ENCODE peak calls at places on chromosomes 7 and 10, in four cellular contexts. One of them, this sample, is unnamed.

GRCh38 chr7:100679129-100679926 is 5.8 kb downstream of the GNB2 start:
- DNase-seq in K562: peak; percentile 19
- DNase-seq in GM12878: no peak
- DNase-seq in HL-60: no peak
- DNase-seq in this sample: peak; percentile 12

GRCh38 chr10:104580774-104581675 is 60.1 kb upstream of the SORCS3 start:
- DNase-seq in K562: peak; percentile 65
- DNase-seq in GM12878: peak; percentile 1
- DNase-seq in HL-60: peak; percentile 21
- DNase-seq in this sample: peak; percentile 39

GRCh38 chr7:130303982-130304381 is 11.0 kb downstream of the CPA4 start:
- DNase-seq in HL-60: no peak
- DNase-seq in K562: no peak
- DNase-seq in GM12878: no peak
- DNase-seq in this sample: no peak

GRCh38 chr7:81478664-81479063 is 291.2 kb downstream of the HGF start:
- DNase-seq in K562: no peak
- DNase-seq in HL-60: no peak
- DNase-seq in GM12878: no peak
- DNase-seq in this sample: no peak

GRCh38 chr7:109772161-109772560 is 1202.5 kb downstream of the DNAJB9 start:
- DNase-seq in GM12878: no peak
- DNase-seq in K562: no peak
- DNase-seq in HL-60: no peak
- DNase-seq in this sample: no peak

GRCh38 chr7:3013975-3014792 is 29.5 kb downstream of the CARD11 start:
- DNase-seq in HL-60: no peak
- DNase-seq in K562: no peak
- DNase-seq in GM12878: no peak
- DNase-seq in this sample: no peak

GRCh38 chr7:151060416-151061234 is 1.2 kb downstream of the SLC4A2 start:
- DNase-seq in K562: no peak
- DNase-seq in GM12878: no peak
- DNase-seq in HL-60: no peak
- DNase-seq in this sample: no peak

GRCh38 chr10:128463991-128464755 is 337.9 kb upstream of the MKI67 start:
- DNase-seq in HL-60: no peak
- DNase-seq in GM12878: peak; percentile 4
- DNase-seq in K562: no peak
- DNase-seq in this sample: no peak

GRCh38 chr10:15280462-15280861 is 90.6 kb downstream of the FAM171A1 start:
- DNase-seq in HL-60: no peak
- DNase-seq in K562: no peak
- DNase-seq in GM12878: no peak
- DNase-seq in this sample: no peak

GRCh38 chr7:3033581-3033980 is 10.1 kb downstream of the CARD11 start:
- DNase-seq in GM12878: no peak
- DNase-seq in K562: no peak
- DNase-seq in HL-60: no peak
- DNase-seq in this sample: no peak

GRCh38 chr7:130221746-130222145 is 14.1 kb downstream of the SSMEM1 start:
- DNase-seq in GM12878: no peak
- DNase-seq in K562: no peak
- DNase-seq in HL-60: no peak
- DNase-seq in this sample: no peak

GRCh38 chr10:20473361-20473760 is 423.8 kb downstream of the NEBL start:
- DNase-seq in K562: no peak
- DNase-seq in HL-60: no peak
- DNase-seq in GM12878: no peak
- DNase-seq in this sample: no peak

GRCh38 chr7:117750612-117751563 is 122.4 kb downstream of the CTTNBP2 start:
- DNase-seq in HL-60: no peak
- DNase-seq in K562: peak; percentile 37
- DNase-seq in GM12878: no peak
- DNase-seq in this sample: no peak

GRCh38 chr7:25804154-25804553 is 347.8 kb upstream of the NFE2L3 start:
- DNase-seq in K562: no peak
- DNase-seq in HL-60: no peak
- DNase-seq in GM12878: no peak
- DNase-seq in this sample: no peak

GRCh38 chr10:9895981-9896380 is 1121.7 kb upstream of the CELF2 start:
- DNase-seq in GM12878: no peak
- DNase-seq in HL-60: no peak
- DNase-seq in K562: no peak
- DNase-seq in this sample: no peak

GRCh38 chr10:184911-185310 is 49.7 kb downstream of the ZMYND11 start:
- DNase-seq in HL-60: no peak
- DNase-seq in GM12878: no peak
- DNase-seq in K562: no peak
- DNase-seq in this sample: no peak

GRCh38 chr10:104777086-104777799 is 136.2 kb downstream of the SORCS3 start:
- DNase-seq in HL-60: no peak
- DNase-seq in K562: no peak
- DNase-seq in GM12878: no peak
- DNase-seq in this sample: no peak

GRCh38 chr7:22433710-22434460 is 66.1 kb downstream of the STEAP1B start:
- DNase-seq in GM12878: no peak
- DNase-seq in K562: peak; percentile 71
- DNase-seq in HL-60: no peak
- DNase-seq in this sample: no peak

GRCh38 chr10:71708301-71708703 is 11.3 kb downstream of the C10orf105 start:
- DNase-seq in HL-60: no peak
- DNase-seq in GM12878: no peak
- DNase-seq in K562: peak; percentile 83
- DNase-seq in this sample: peak; percentile 78

GRCh38 chr7:126840869-126841268 is 411.9 kb downstream of the GRM8 start:
- DNase-seq in K562: no peak
- DNase-seq in HL-60: no peak
- DNase-seq in GM12878: no peak
- DNase-seq in this sample: no peak

GRCh38 chr7:82704121-82704520 is 260.5 kb upstream of the CACNA2D1 start:
- DNase-seq in K562: no peak
- DNase-seq in GM12878: no peak
- DNase-seq in HL-60: no peak
- DNase-seq in this sample: no peak

GRCh38 chr7:18013936-18014335 is 13.7 kb downstream of the PRPS1L1 start:
- DNase-seq in K562: no peak
- DNase-seq in HL-60: no peak
- DNase-seq in GM12878: no peak
- DNase-seq in this sample: no peak

GRCh38 chr10:94005050-94005449 is 11.3 kb downstream of the PLCE1 start:
- DNase-seq in HL-60: no peak
- DNase-seq in K562: no peak
- DNase-seq in GM12878: no peak
- DNase-seq in this sample: no peak

GRCh38 chr10:90306187-90306586 is 551.7 kb downstream of the HTR7 start:
- DNase-seq in GM12878: no peak
- DNase-seq in HL-60: no peak
- DNase-seq in K562: no peak
- DNase-seq in this sample: no peak

GRCh38 chr7:116630932-116631449 is 41.0 kb upstream of the MET start:
- DNase-seq in HL-60: no peak
- DNase-seq in GM12878: no peak
- DNase-seq in K562: no peak
- DNase-seq in this sample: no peak

GRCh38 chr7:1912472-1913289 is 242.6 kb downstream of the ELFN1 start:
- DNase-seq in GM12878: no peak
- DNase-seq in K562: no peak
- DNase-seq in HL-60: no peak
- DNase-seq in this sample: no peak

GRCh38 chr10:123402656-123403055 is 248.5 kb downstream of the BUB3 start:
- DNase-seq in GM12878: peak; percentile 97
- DNase-seq in K562: no peak
- DNase-seq in HL-60: no peak
- DNase-seq in this sample: peak; percentile 47

GRCh38 chr10:128103229-128103714 is 23.0 kb downstream of the MKI67 start:
- DNase-seq in GM12878: no peak
- DNase-seq in K562: no peak
- DNase-seq in HL-60: no peak
- DNase-seq in this sample: no peak

GRCh38 chr10:17428616-17429097 is 25.7 kb downstream of the ST8SIA6 start:
- DNase-seq in K562: peak; percentile 74
- DNase-seq in HL-60: no peak
- DNase-seq in GM12878: no peak
- DNase-seq in this sample: no peak

GRCh38 chr10:72316748-72317435 is 37.8 kb downstream of the DNAJB12 start:
- DNase-seq in GM12878: no peak
- DNase-seq in K562: peak; percentile 77
- DNase-seq in HL-60: no peak
- DNase-seq in this sample: no peak

GRCh38 chr10:21497177-21497807 is 28.2 kb downstream of the SKIDA1 start:
- DNase-seq in K562: no peak
- DNase-seq in HL-60: no peak
- DNase-seq in GM12878: no peak
- DNase-seq in this sample: no peak

GRCh38 chr10:5628798-5629788 is 37.3 kb downstream of the ASB13 start:
- DNase-seq in K562: no peak
- DNase-seq in GM12878: no peak
- DNase-seq in HL-60: no peak
- DNase-seq in this sample: no peak

GRCh38 chr7:133235212-133235883 is 17.5 kb upstream of the EXOC4 start:
- DNase-seq in K562: no peak
- DNase-seq in GM12878: no peak
- DNase-seq in HL-60: no peak
- DNase-seq in this sample: no peak

GRCh38 chr10:71260622-71261325 is 48.4 kb downstream of the UNC5B start:
- DNase-seq in GM12878: no peak
- DNase-seq in K562: no peak
- DNase-seq in HL-60: peak; percentile 20
- DNase-seq in this sample: no peak

GRCh38 chr10:90587561-90587960 is 270.3 kb downstream of the HTR7 start:
- DNase-seq in GM12878: no peak
- DNase-seq in HL-60: no peak
- DNase-seq in K562: no peak
- DNase-seq in this sample: no peak

GRCh38 chr10:2938869-2939268 is 128.5 kb upstream of the PFKP start:
- DNase-seq in K562: no peak
- DNase-seq in GM12878: no peak
- DNase-seq in HL-60: no peak
- DNase-seq in this sample: no peak

GRCh38 chr7:157011333-157012112 is 1.1 kb upstream of the MNX1 start:
- DNase-seq in K562: no peak
- DNase-seq in GM12878: no peak
- DNase-seq in HL-60: no peak
- DNase-seq in this sample: no peak

GRCh38 chr10:46317889-46318288 is 31.1 kb downstream of the ANTXRL start:
- DNase-seq in GM12878: no peak
- DNase-seq in HL-60: no peak
- DNase-seq in K562: no peak
- DNase-seq in this sample: no peak

GRCh38 chr7:21910253-21910652 is 35.4 kb downstream of the CDCA7L start:
- DNase-seq in GM12878: no peak
- DNase-seq in HL-60: no peak
- DNase-seq in K562: no peak
- DNase-seq in this sample: no peak

GRCh38 chr10:28253174-28253783 is 49.6 kb downstream of the MPP7 start:
- DNase-seq in K562: no peak
- DNase-seq in HL-60: no peak
- DNase-seq in GM12878: no peak
- DNase-seq in this sample: no peak
- TF ChIP-seq SPI1 in K562: no peak
- TF ChIP-seq SPI1 in HL-60: no peak
- TF ChIP-seq SPI1 in GM12878: no peak
- TF ChIP-seq SPI1 in this sample: no peak

GRCh38 chr10:100315603-100316002 is 14.4 kb downstream of the PKD2L1 start:
- DNase-seq in GM12878: no peak
- DNase-seq in HL-60: no peak
- DNase-seq in K562: no peak
- DNase-seq in this sample: no peak
- TF ChIP-seq SPI1 in GM12878: no peak
- TF ChIP-seq SPI1 in HL-60: no peak
- TF ChIP-seq SPI1 in K562: no peak
- TF ChIP-seq SPI1 in this sample: no peak

DNA sequence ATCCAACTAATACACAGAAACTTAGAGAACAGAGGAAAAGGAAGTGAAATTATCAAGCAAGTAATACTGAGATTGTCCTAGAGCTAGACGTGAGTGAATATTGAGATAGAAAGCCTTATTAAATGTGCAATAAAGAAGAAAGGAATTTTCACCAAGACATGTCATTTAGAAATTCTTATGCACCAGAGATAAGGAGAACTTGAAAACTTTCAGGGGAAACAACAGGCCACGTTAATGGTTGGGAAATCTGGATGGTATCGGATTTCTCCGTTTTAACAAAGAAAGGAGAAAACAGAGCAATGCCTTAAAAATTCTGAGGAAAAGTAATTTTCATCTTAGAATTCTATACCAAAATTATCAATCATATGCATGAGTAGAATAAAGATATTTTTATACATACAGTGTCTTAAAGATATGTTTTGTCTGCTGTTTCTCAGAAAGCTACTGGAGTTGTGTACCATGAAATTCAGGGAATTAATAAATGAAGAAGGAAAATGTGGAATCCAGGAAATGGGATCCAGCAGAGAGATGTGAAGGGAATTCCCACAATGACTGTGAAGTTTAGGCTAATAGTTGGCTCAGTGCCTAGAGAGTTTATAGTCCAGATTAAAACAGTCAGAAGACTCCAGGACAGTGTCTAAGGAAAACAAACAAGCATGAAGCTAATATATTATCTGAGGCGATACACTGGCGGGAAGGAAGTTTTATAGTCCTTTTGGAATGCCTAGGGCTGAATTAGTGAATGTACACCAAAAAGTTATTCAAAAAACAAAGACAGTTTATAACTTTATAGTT is 159.5 kb downstream of the PPP1R9A start:
- DNase-seq in GM12878: no peak
- DNase-seq in HL-60: no peak
- DNase-seq in K562: no peak
- DNase-seq in this sample: no peak
- TF ChIP-seq SPI1 in GM12878: no peak
- TF ChIP-seq SPI1 in HL-60: no peak
- TF ChIP-seq SPI1 in K562: no peak
- TF ChIP-seq SPI1 in this sample: no peak

DNA sequence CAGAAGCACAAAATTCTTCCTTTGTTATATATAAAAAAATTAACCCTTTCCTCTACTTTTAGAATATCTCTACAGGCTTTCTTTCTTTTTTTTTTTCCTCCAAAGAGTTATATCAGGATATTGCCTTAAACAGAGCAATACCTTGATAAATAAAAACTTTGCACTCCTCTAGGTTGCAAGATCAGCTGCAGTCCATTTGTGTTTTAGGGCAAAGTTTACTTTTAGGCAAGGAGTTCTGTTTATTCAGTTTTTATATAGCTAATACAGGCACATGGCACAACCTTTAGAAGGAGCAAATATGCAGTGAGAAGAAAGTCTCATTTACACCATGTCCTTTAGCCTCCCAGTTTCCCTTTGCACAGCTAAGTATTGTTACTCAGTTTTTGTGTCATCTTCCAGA is 10.3 kb downstream of the LRMDA start:
- DNase-seq in HL-60: no peak
- DNase-seq in GM12878: no peak
- DNase-seq in K562: no peak
- DNase-seq in this sample: no peak
- TF ChIP-seq SPI1 in HL-60: no peak
- TF ChIP-seq SPI1 in GM12878: no peak
- TF ChIP-seq SPI1 in K562: no peak
- TF ChIP-seq SPI1 in this sample: no peak

This sample was measured in GM12891.